ENCODE peak calls at places on chromosome 18, in four cellular contexts. S is SK-N-SH, L is IMR-90, H is HepG2. R is an unnamed sample. For H3K4me1, the result is how much of the 10 kb centered on the place peaks cover.

GRCh38 chr18:37805773-37806380 is 240.3 kb upstream of the CELF4 start:
- DNase-seq in S (no peak), L (no peak), H (no peak), R (no peak)

GRCh38 chr18:44458777-44459176 is 221.9 kb upstream of the SETBP1 start:
- DNase-seq in S (no peak), L (peak), H (no peak), R (no peak)

GRCh38 chr18:45976581-45977373 is 9.6 kb upstream of the EPG5 start:
- DNase-seq in S (no peak), L (no peak), H (no peak), R (no peak)

GRCh38 chr18:36379426-36379984 is 82.0 kb downstream of the FHOD3 start:
- DNase-seq in S (no peak), L (no peak), H (no peak), R (no peak)

GRCh38 chr18:36519358-36519757 is 221.8 kb downstream of the FHOD3 start:
- DNase-seq in S (no peak), L (peak), H (no peak), R (no peak)

GRCh38 chr18:56124186-56124585 is 514.2 kb downstream of the TXNL1 start:
- DNase-seq in S (no peak), L (peak), H (no peak), R (no peak)

GRCh38 chr18:21330122-21330701 is 88.2 kb downstream of the GREB1L start:
- DNase-seq in S (no peak), L (no peak), H (peak), R (no peak)

GRCh38 chr18:44098551-44099098 is 582.1 kb upstream of the SETBP1 start:
- DNase-seq in S (no peak), L (peak), H (no peak), R (no peak)

GRCh38 chr18:51150430-51150746 is 47.1 kb downstream of the MEX3C start:
- DNase-seq in S (no peak), L (no peak), H (no peak), R (no peak)

GRCh38 chr18:50857694-50858093 is 21.2 kb upstream of the ME2 start:
- DNase-seq in S (no peak), L (no peak), H (no peak), R (no peak)

GRCh38 chr18:63312731-63313408 is 6.7 kb downstream of the BCL2 start:
- DNase-seq in S (no peak), L (no peak), H (no peak), R (no peak)

GRCh38 chr18:74496508-74497307 is 545 bp downstream of the CNDP2 start:
- DNase-seq in S (peak), L (peak), H (peak), R (no peak)

GRCh38 chr18:79823120-79823519 is 25.4 kb downstream of the KCNG2 start:
- DNase-seq in S (no peak), L (no peak), H (peak), R (no peak)

GRCh38 chr18:47863041-47863440 is 67.4 kb downstream of the SMAD2 start:
- DNase-seq in S (no peak), L (no peak), H (no peak), R (no peak)

GRCh38 chr18:73975266-73975665 is 172.4 kb downstream of the FBXO15 start:
- DNase-seq in S (no peak), L (peak), H (no peak), R (no peak)

GRCh38 chr18:77529492-77529891 is 279.8 kb downstream of the GALR1 start:
- DNase-seq in S (no peak), L (no peak), H (no peak), R (no peak)

GRCh38 chr18:52615943-52616342 is 275.9 kb downstream of the DCC start:
- DNase-seq in S (no peak), L (no peak), H (no peak), R (peak)

GRCh38 chr18:3492166-3492565 is 42.2 kb downstream of the TGIF1 start:
- DNase-seq in S (no peak), L (no peak), H (no peak), R (no peak)

GRCh38 chr18:3494245-3494526 is 44.2 kb downstream of the TGIF1 start:
- DNase-seq in S (no peak), L (no peak), H (peak), R (no peak)

GRCh38 chr18:3492721-3493120 is 42.7 kb downstream of the TGIF1 start:
- DNase-seq in S (no peak), L (no peak), H (no peak), R (no peak)

GRCh38 chr18:3494569-3494968 is 44.6 kb downstream of the TGIF1 start:
- DNase-seq in S (no peak), L (no peak), H (no peak), R (no peak)

GRCh38 chr18:3493501-3494244 is 43.7 kb downstream of the TGIF1 start:
- DNase-seq in S (peak), L (no peak), H (no peak), R (no peak)
- H2AFZ ChIP-seq in S (no peak), L (no peak), H (no peak), R (peak)

DNA sequence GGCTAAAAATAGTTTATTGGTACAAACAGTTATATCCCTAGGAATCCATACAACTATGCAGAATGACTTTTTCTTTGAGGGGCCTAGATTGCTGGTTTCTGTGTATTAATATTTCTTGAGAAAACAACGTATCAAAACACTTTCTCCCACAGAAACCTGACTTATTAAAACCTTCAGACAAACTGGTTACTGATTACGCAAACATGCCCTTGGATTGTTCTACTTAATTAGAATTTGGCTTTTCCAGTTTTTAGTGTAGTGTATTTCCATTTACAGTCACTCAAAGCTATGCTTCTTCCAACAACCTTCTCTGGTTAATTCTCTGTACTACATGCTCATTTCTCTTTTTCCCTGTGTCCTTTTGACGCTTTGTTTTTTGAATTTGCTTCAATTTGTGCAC is 20.0 kb downstream of the VAPA start:
- DNase-seq in S (no peak), L (no peak), H (no peak), R (no peak)
- H3K4me1 ChIP-seq in S (under half), L (under half), H (under half), R (under half)

GRCh38 chr18:48872234-48873145 is 78.3 kb downstream of the SMAD7 start:
- DNase-seq in S (no peak), L (peak), H (no peak), R (no peak)
- TF ChIP-seq RFX5 in S (no peak), L (no peak), H (no peak), R (no peak)

GRCh38 chr18:61039251-61039650 is 294.0 kb upstream of the CDH20 start:
- DNase-seq in S (no peak), L (no peak), H (no peak), R (no peak)
- H2AFZ ChIP-seq in S (no peak), L (no peak), H (no peak), R (no peak)

DNA sequence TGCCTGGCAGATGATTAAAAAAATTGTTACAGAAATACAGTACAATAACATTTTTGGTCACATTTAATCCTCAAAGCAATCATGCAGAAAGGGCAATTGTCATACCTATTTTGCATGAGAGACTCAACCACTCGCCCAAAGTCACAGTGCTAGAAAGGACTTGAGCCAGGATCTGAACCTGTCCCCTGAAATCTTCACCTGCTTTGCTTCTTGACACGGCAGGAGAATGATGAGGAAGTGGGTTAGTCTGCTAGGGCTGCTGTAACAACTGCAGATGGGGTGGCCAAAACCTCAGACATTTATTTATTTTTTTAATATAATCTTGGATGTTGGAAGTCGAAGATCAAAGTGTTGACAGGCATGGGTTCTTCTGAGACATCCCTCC is 62.6 kb downstream of the NEDD4L start:
- DNase-seq in S (no peak), L (no peak), H (no peak), R (no peak)
- H3K4me1 ChIP-seq in S (under half), L (under half), H (under half), R (under half)

R was measured in GM12878.